ENCODE peak calls at places on chromosomes 3 and 15, in five cellular contexts. Y is GM23248, W is NB4, S is H7, O is upper lobe of right lung. T is an unnamed sample.

GRCh38 chr15:66730168-66731014 is 28.4 kb downstream of the SMAD6 start:
- DNase-seq in S (no peak), Y (peak), W (no peak), O (no peak), T (no peak)

GRCh38 chr3:45078910-45079522 is 52.9 kb downstream of the CLEC3B start:
- DNase-seq in O (no peak), W (peak), Y (peak), S (no peak), T (no peak)

GRCh38 chr15:74788716-74789151 is 6.9 kb downstream of the CSK start:
- DNase-seq in W (peak), O (no peak), Y (no peak), S (peak), T (no peak)

GRCh38 chr3:129440648-129441190 is 695 bp downstream of the IFT122 start:
- DNase-seq in S (peak), W (no peak), O (no peak), Y (no peak), T (peak)

GRCh38 chr15:67303490-67304363 is 49.1 kb downstream of the IQCH start:
- DNase-seq in Y (peak), S (peak), W (peak), O (no peak), T (no peak)

GRCh38 chr3:94004301-94004910 is 24.0 kb downstream of the STX19 start:
- DNase-seq in W (peak), S (no peak), Y (peak), O (no peak), T (peak)

GRCh38 chr3:182115328-182116045 is 403.8 kb downstream of the SOX2 start:
- DNase-seq in W (no peak), O (no peak), Y (no peak), S (no peak), T (no peak)

GRCh38 chr15:40850576-40851112 is 6.8 kb downstream of the SPINT1 start:
- DNase-seq in Y (no peak), S (no peak), W (no peak), O (no peak), T (no peak)

GRCh38 chr3:156685752-156686151 is 11.4 kb downstream of the TIPARP start:
- DNase-seq in S (no peak), O (no peak), Y (no peak), W (no peak), T (no peak)